ENCODE peak calls at places on chromosome 11, in seven cellular contexts. R is activated CD8-positive, alpha-beta T cell treated with anti-CD3 and anti-CD28 coated beads, Interleukin-2, amount 10 ng/mL, durations not matched to agents 7 days and 5 days; I is CD8-positive, alpha-beta T cell; K is heart left ventricle; A is foreskin fibroblast; S is left colon; W is ecto neural progenitor cell. B is an unnamed sample.

GRCh38 chr11:130261546-130261945 is 53.2 kb downstream of the ZBTB44 start:
- DNase-seq in R (no peak), I (no peak), K (no peak), A (no peak), S (no peak), W (no peak), B (no peak)

GRCh38 chr11:120752668-120753067 is 241.1 kb downstream of the GRIK4 start:
- DNase-seq in R (no peak), I (no peak), K (no peak), A (no peak), S (no peak), W (no peak), B (no peak)

GRCh38 chr11:119101367-119101758 is 290 bp downstream of the DPAGT1 start:
- DNase-seq in R (peak; percentile 48), I (no peak), K (no peak), A (no peak), S (no peak), W (peak; percentile 88), B (peak; percentile 76)

GRCh38 chr11:8268530-8269461 is 5.1 kb upstream of the LMO1 start:
- DNase-seq in R (no peak), I (no peak), K (no peak), A (peak; percentile 20), S (no peak), W (peak; percentile 68), B (peak; percentile 57)

GRCh38 chr11:131815631-131816030 is 445.2 kb downstream of the NTM start:
- DNase-seq in R (no peak), I (no peak), K (no peak), A (no peak), S (no peak), W (peak; percentile 90), B (peak; percentile 39)

GRCh38 chr11:11411401-11411985 is 58.4 kb upstream of the CSNK2A3 start:
- DNase-seq in R (no peak), I (no peak), K (no peak), A (no peak), S (no peak), W (no peak), B (no peak)

GRCh38 chr11:78319453-78319955 is 98.1 kb downstream of the GAB2 start:
- DNase-seq in R (no peak), I (no peak), K (no peak), A (peak; percentile 57), S (peak; percentile 31), W (no peak), B (no peak)

GRCh38 chr11:38169286-38169685 is 1571.2 kb upstream of the RAG2 start:
- DNase-seq in R (no peak), I (no peak), K (no peak), A (peak; percentile 42), S (no peak), W (no peak), B (no peak)

GRCh38 chr11:43687120-43687791 is 6.7 kb downstream of the HSD17B12 start:
- DNase-seq in R (no peak), I (no peak), K (peak; percentile 56), A (peak; percentile 49), S (peak; percentile 6), W (no peak), B (peak; percentile 47)

GRCh38 chr11:13687271-13687670 is 18.8 kb downstream of the FAR1 start:
- DNase-seq in R (no peak), I (no peak), K (no peak), A (no peak), S (no peak), W (no peak), B (peak; percentile 15)

GRCh38 chr11:2375341-2375853 is 1.7 kb upstream of the CD81 start:
- DNase-seq in R (no peak), I (no peak), K (peak; percentile 80), A (no peak), S (peak; percentile 23), W (no peak), B (no peak)

GRCh38 chr11:1042626-1043562 is 6.4 kb upstream of the MUC6 start:
- DNase-seq in R (no peak), I (no peak), K (no peak), A (no peak), S (no peak), W (no peak), B (no peak)

GRCh38 chr11:68954970-68955958 is 25.5 kb downstream of the MRGPRD start:
- DNase-seq in R (no peak), I (no peak), K (peak; percentile 24), A (peak; percentile 88), S (peak; percentile 76), W (no peak), B (peak; percentile 47)

GRCh38 chr11:82972103-82972502 is 70.6 kb downstream of the DDIAS start:
- DNase-seq in R (no peak), I (no peak), K (no peak), A (no peak), S (no peak), W (no peak), B (no peak)

GRCh38 chr11:102468636-102469195 is 16.2 kb upstream of the TMEM123 start:
- DNase-seq in R (no peak), I (no peak), K (no peak), A (no peak), S (no peak), W (no peak), B (no peak)

GRCh38 chr11:134844838-134845237 is 432.8 kb upstream of the B3GAT1 start:
- DNase-seq in R (no peak), I (no peak), K (no peak), A (no peak), S (no peak), W (no peak), B (no peak)

GRCh38 chr11:66986178-66986545 is 11.1 kb downstream of the C11orf86 start:
- DNase-seq in R (no peak), I (no peak), K (no peak), A (no peak), S (no peak), W (no peak), B (no peak)

GRCh38 chr11:13384837-13385417 is 78.1 kb downstream of the BTBD10 start:
- DNase-seq in R (peak; percentile 53), I (no peak), K (no peak), A (peak; percentile 73), S (peak; percentile 43), W (no peak), B (peak; percentile 80)

GRCh38 chr11:93517041-93517440 is 26.1 kb downstream of the SMCO4 start:
- DNase-seq in R (no peak), I (no peak), K (no peak), A (no peak), S (no peak), W (no peak), B (no peak)

GRCh38 chr11:19393941-19394340 is 153.2 kb upstream of the E2F8 start:
- DNase-seq in R (no peak), I (no peak), K (no peak), A (peak; percentile 84), S (no peak), W (no peak), B (no peak)

GRCh38 chr11:14578551-14578956 is 58.4 kb upstream of the PSMA1 start:
- DNase-seq in R (peak; percentile 84), I (peak; percentile 57), K (peak; percentile 25), A (peak; percentile 60), S (peak; percentile 23), W (no peak), B (no peak)

GRCh38 chr11:134045799-134046635 is 22.9 kb upstream of the JAM3 start:
- DNase-seq in R (peak; percentile 65), I (no peak), K (no peak), A (peak; percentile 41), S (no peak), W (no peak), B (peak; percentile 68)

GRCh38 chr11:107184936-107185335 is 166.7 kb upstream of the GUCY1A2 start:
- DNase-seq in R (no peak), I (no peak), K (no peak), A (no peak), S (no peak), W (no peak), B (no peak)

GRCh38 chr11:36149538-36150242 is 139.5 kb downstream of the COMMD9 start:
- DNase-seq in R (no peak), I (no peak), K (peak; percentile 32), A (peak; percentile 99), S (peak; percentile 17), W (no peak), B (peak; percentile 69)

GRCh38 chr11:72443016-72443415 is 8.7 kb upstream of the CLPB start:
- DNase-seq in R (no peak), I (no peak), K (no peak), A (peak; percentile 42), S (no peak), W (no peak), B (no peak)

GRCh38 chr11:46920709-46921108 is 2.4 kb upstream of the LRP4 start:
- DNase-seq in R (no peak), I (no peak), K (peak; percentile 37), A (peak; percentile 99), S (no peak), W (no peak), B (no peak)